ENCODE peak calls at places on chromosomes 3 and 15, in five cellular contexts. One of them, this sample, is unnamed. For H3K4me1, the result is how much of the 10 kb centered on the place peaks cover.

GRCh38 chr3:178419078-178419477 is 117.2 kb upstream of the KCNMB2 start:
- DNase-seq in HepG2: no peak
- DNase-seq in HCT116: no peak
- DNase-seq in lower lobe of right lung: no peak
- DNase-seq in psoas muscle: no peak
- DNase-seq in this sample: no peak

GRCh38 chr3:185813205-185813604 is 11.6 kb downstream of the IGF2BP2 start:
- DNase-seq in lower lobe of right lung: no peak
- DNase-seq in psoas muscle: no peak
- DNase-seq in HCT116: no peak
- DNase-seq in HepG2: no peak
- DNase-seq in this sample: no peak

GRCh38 chr3:9770276-9770812 is 597 bp upstream of the CAMK1 start:
- DNase-seq in lower lobe of right lung: peak
- DNase-seq in psoas muscle: peak
- DNase-seq in HepG2: peak
- DNase-seq in HCT116: no peak
- DNase-seq in this sample: peak

GRCh38 chr15:99385865-99386264 is 134.6 kb downstream of the LRRC28 start:
- DNase-seq in HepG2: peak
- DNase-seq in psoas muscle: peak
- DNase-seq in lower lobe of right lung: no peak
- DNase-seq in HCT116: no peak
- DNase-seq in this sample: peak

GRCh38 chr3:18238721-18239331 is 186.3 kb downstream of the SATB1 start:
- DNase-seq in HCT116: no peak
- DNase-seq in HepG2: no peak
- DNase-seq in psoas muscle: no peak
- DNase-seq in lower lobe of right lung: no peak
- DNase-seq in this sample: no peak

GRCh38 chr3:5754602-5755001 is 567.1 kb downstream of the EDEM1 start:
- DNase-seq in HCT116: no peak
- DNase-seq in psoas muscle: no peak
- DNase-seq in HepG2: no peak
- DNase-seq in lower lobe of right lung: no peak
- DNase-seq in this sample: no peak

GRCh38 chr3:71066356-71066755 is 517.2 kb downstream of the FOXP1 start:
- DNase-seq in lower lobe of right lung: peak
- DNase-seq in HCT116: no peak
- DNase-seq in psoas muscle: no peak
- DNase-seq in HepG2: no peak
- DNase-seq in this sample: no peak

GRCh38 chr3:177234121-177234520 is 36.8 kb upstream of the TBL1XR1 start:
- DNase-seq in HepG2: no peak
- DNase-seq in HCT116: no peak
- DNase-seq in lower lobe of right lung: no peak
- DNase-seq in psoas muscle: no peak
- DNase-seq in this sample: no peak

GRCh38 chr3:51539291-51539891 is 872 bp downstream of the RAD54L2 start:
- DNase-seq in lower lobe of right lung: no peak
- DNase-seq in HCT116: no peak
- DNase-seq in HepG2: no peak
- DNase-seq in psoas muscle: no peak
- DNase-seq in this sample: peak

GRCh38 chr15:83210619-83211018 is 3.0 kb upstream of the HDGFL3 start:
- DNase-seq in psoas muscle: no peak
- DNase-seq in HCT116: no peak
- DNase-seq in HepG2: no peak
- DNase-seq in lower lobe of right lung: no peak
- DNase-seq in this sample: no peak

GRCh38 chr15:101068961-101069734 is 150.0 kb downstream of the LRRK1 start:
- DNase-seq in HCT116: no peak
- DNase-seq in lower lobe of right lung: peak
- DNase-seq in HepG2: peak
- DNase-seq in psoas muscle: peak
- DNase-seq in this sample: peak

GRCh38 chr15:88378259-88378658 is 88.9 kb downstream of the MRPL46 start:
- DNase-seq in HepG2: no peak
- DNase-seq in HCT116: no peak
- DNase-seq in lower lobe of right lung: no peak
- DNase-seq in psoas muscle: no peak
- DNase-seq in this sample: no peak

GRCh38 chr15:63104727-63105126 is 16.9 kb upstream of the LACTB start:
- DNase-seq in HepG2: no peak
- DNase-seq in lower lobe of right lung: no peak
- DNase-seq in HCT116: no peak
- DNase-seq in psoas muscle: no peak
- DNase-seq in this sample: no peak

GRCh38 chr3:122294365-122294764 is 30.7 kb upstream of the CSTA start:
- DNase-seq in HCT116: no peak
- DNase-seq in lower lobe of right lung: no peak
- DNase-seq in HepG2: no peak
- DNase-seq in psoas muscle: no peak
- DNase-seq in this sample: no peak

GRCh38 chr3:46427929-46428833 is 21.1 kb downstream of the CCRL2 start:
- DNase-seq in lower lobe of right lung: no peak
- DNase-seq in psoas muscle: no peak
- DNase-seq in HepG2: peak
- DNase-seq in HCT116: no peak
- DNase-seq in this sample: peak

GRCh38 chr3:126917232-126917804 is 65.6 kb upstream of the PLXNA1 start:
- DNase-seq in psoas muscle: no peak
- DNase-seq in HepG2: no peak
- DNase-seq in lower lobe of right lung: no peak
- DNase-seq in HCT116: no peak
- DNase-seq in this sample: no peak

GRCh38 chr3:65158023-65158422 is 470.2 kb upstream of the ADAMTS9 start:
- DNase-seq in psoas muscle: no peak
- DNase-seq in HCT116: no peak
- DNase-seq in lower lobe of right lung: no peak
- DNase-seq in HepG2: no peak
- DNase-seq in this sample: no peak

GRCh38 chr3:71103430-71103881 is 480.1 kb downstream of the FOXP1 start:
- DNase-seq in lower lobe of right lung: peak
- DNase-seq in HCT116: no peak
- DNase-seq in psoas muscle: peak
- DNase-seq in HepG2: peak
- DNase-seq in this sample: no peak

GRCh38 chr15:73226064-73226463 is 142.7 kb downstream of the HCN4 start:
- DNase-seq in HepG2: no peak
- DNase-seq in lower lobe of right lung: no peak
- DNase-seq in HCT116: no peak
- DNase-seq in psoas muscle: no peak
- DNase-seq in this sample: no peak

GRCh38 chr3:40980467-40980866 is 218.8 kb upstream of the CTNNB1 start:
- DNase-seq in psoas muscle: no peak
- DNase-seq in lower lobe of right lung: no peak
- DNase-seq in HCT116: no peak
- DNase-seq in HepG2: no peak
- DNase-seq in this sample: no peak

GRCh38 chr3:66603161-66603611 is 102.4 kb upstream of the LRIG1 start:
- DNase-seq in HepG2: no peak
- DNase-seq in lower lobe of right lung: no peak
- DNase-seq in psoas muscle: no peak
- DNase-seq in HCT116: no peak
- DNase-seq in this sample: no peak

GRCh38 chr3:158722108-158722507 is 10.1 kb downstream of the RARRES1 start:
- DNase-seq in HepG2: no peak
- DNase-seq in psoas muscle: no peak
- DNase-seq in lower lobe of right lung: no peak
- DNase-seq in HCT116: no peak
- DNase-seq in this sample: no peak

GRCh38 chr15:67833504-67834248 is 6.2 kb downstream of the RNU6-1 start:
- DNase-seq in psoas muscle: peak
- DNase-seq in lower lobe of right lung: no peak
- DNase-seq in HepG2: peak
- DNase-seq in HCT116: no peak
- DNase-seq in this sample: no peak

GRCh38 chr3:10945683-10946287 is 46.8 kb upstream of the SLC6A1 start:
- DNase-seq in HepG2: peak
- DNase-seq in HCT116: peak
- DNase-seq in psoas muscle: peak
- DNase-seq in lower lobe of right lung: peak
- DNase-seq in this sample: peak

GRCh38 chr3:191356586-191357439 is 26.5 kb upstream of the UTS2B start:
- DNase-seq in HepG2: no peak
- DNase-seq in lower lobe of right lung: no peak
- DNase-seq in psoas muscle: no peak
- DNase-seq in HCT116: peak
- DNase-seq in this sample: no peak

GRCh38 chr3:155252535-155252934 is 40.9 kb downstream of the STRIT1 start:
- DNase-seq in HepG2: no peak
- DNase-seq in HCT116: no peak
- DNase-seq in lower lobe of right lung: no peak
- DNase-seq in psoas muscle: no peak
- DNase-seq in this sample: no peak

GRCh38 chr3:47001731-47002489 is 22.4 kb downstream of the NBEAL2 start:
- DNase-seq in HCT116: no peak
- DNase-seq in lower lobe of right lung: peak
- DNase-seq in psoas muscle: peak
- DNase-seq in HepG2: no peak
- DNase-seq in this sample: no peak

GRCh38 chr3:41155834-41156233 is 43.5 kb upstream of the CTNNB1 start:
- DNase-seq in psoas muscle: no peak
- DNase-seq in HCT116: no peak
- DNase-seq in lower lobe of right lung: no peak
- DNase-seq in HepG2: no peak
- DNase-seq in this sample: no peak

GRCh38 chr3:14914777-14915113 is 32.6 kb upstream of the NR2C2 start:
- DNase-seq in psoas muscle: no peak
- DNase-seq in HCT116: no peak
- DNase-seq in lower lobe of right lung: no peak
- DNase-seq in HepG2: no peak
- DNase-seq in this sample: no peak

GRCh38 chr15:64905941-64906340 is 5.8 kb upstream of the ANKDD1A start:
- DNase-seq in lower lobe of right lung: no peak
- DNase-seq in HCT116: no peak
- DNase-seq in HepG2: no peak
- DNase-seq in psoas muscle: no peak
- DNase-seq in this sample: no peak

DNA sequence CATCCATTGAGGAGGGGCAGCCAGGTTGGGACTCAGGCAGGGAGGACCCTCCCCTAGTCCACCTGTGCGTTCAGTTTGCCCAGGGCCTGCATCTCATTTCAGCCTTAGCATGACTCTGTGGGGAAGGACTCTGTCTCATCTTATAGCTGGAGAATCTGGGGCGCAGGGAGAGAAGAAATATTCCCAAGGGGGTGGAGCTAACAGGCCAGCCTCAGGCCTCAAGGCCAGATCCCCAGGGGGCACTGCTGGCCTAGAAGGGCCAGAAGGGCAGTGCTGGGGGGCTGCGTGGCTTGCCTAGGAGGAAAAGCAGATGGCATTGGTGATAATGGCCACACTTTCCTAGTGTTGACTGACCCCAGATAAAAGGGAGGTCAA is 10.9 kb downstream of the AMOTL2 start:
- DNase-seq in HCT116: no peak
- DNase-seq in lower lobe of right lung: no peak
- DNase-seq in psoas muscle: no peak
- DNase-seq in HepG2: no peak
- DNase-seq in this sample: no peak
- H3K4me1 ChIP-seq in HCT116: half or more
- H3K4me1 ChIP-seq in lower lobe of right lung: half or more
- H3K4me1 ChIP-seq in psoas muscle: half or more
- H3K4me1 ChIP-seq in HepG2: under half
- H3K4me1 ChIP-seq in this sample: half or more

GRCh38 chr3:141506071-141506470 is 19.2 kb downstream of the RASA2 start:
- DNase-seq in HCT116: no peak
- DNase-seq in HepG2: no peak
- DNase-seq in lower lobe of right lung: no peak
- DNase-seq in psoas muscle: no peak
- DNase-seq in this sample: no peak

GRCh38 chr3:141505166-141505565 is 18.3 kb downstream of the RASA2 start:
- DNase-seq in psoas muscle: no peak
- DNase-seq in HCT116: no peak
- DNase-seq in HepG2: peak
- DNase-seq in lower lobe of right lung: no peak
- DNase-seq in this sample: no peak

GRCh38 chr3:141508067-141508436 is 21.2 kb downstream of the RASA2 start:
- DNase-seq in lower lobe of right lung: no peak
- DNase-seq in HepG2: no peak
- DNase-seq in psoas muscle: no peak
- DNase-seq in HCT116: no peak
- DNase-seq in this sample: no peak

GRCh38 chr3:141507392-141508066 is 20.7 kb downstream of the RASA2 start:
- DNase-seq in lower lobe of right lung: no peak
- DNase-seq in HCT116: no peak
- DNase-seq in psoas muscle: no peak
- DNase-seq in HepG2: no peak
- DNase-seq in this sample: no peak
- H3K4me1 ChIP-seq in lower lobe of right lung: under half
- H3K4me1 ChIP-seq in HCT116: under half
- H3K4me1 ChIP-seq in psoas muscle: under half
- H3K4me1 ChIP-seq in HepG2: under half
- H3K4me1 ChIP-seq in this sample: under half

GRCh38 chr3:183513046-183513706 is 42.3 kb downstream of the KLHL6 start:
- DNase-seq in HCT116: no peak
- DNase-seq in psoas muscle: no peak
- DNase-seq in HepG2: no peak
- DNase-seq in lower lobe of right lung: no peak
- DNase-seq in this sample: no peak

GRCh38 chr3:183514048-183514447 is 41.5 kb downstream of the KLHL6 start:
- DNase-seq in HepG2: no peak
- DNase-seq in psoas muscle: no peak
- DNase-seq in HCT116: no peak
- DNase-seq in lower lobe of right lung: no peak
- DNase-seq in this sample: no peak

GRCh38 chr3:183517656-183518055 is 37.9 kb downstream of the KLHL6 start:
- DNase-seq in psoas muscle: no peak
- DNase-seq in HepG2: no peak
- DNase-seq in HCT116: no peak
- DNase-seq in lower lobe of right lung: no peak
- DNase-seq in this sample: no peak

GRCh38 chr3:183518446-183519185 is 36.9 kb downstream of the KLHL6 start:
- DNase-seq in HCT116: no peak
- DNase-seq in HepG2: no peak
- DNase-seq in lower lobe of right lung: no peak
- DNase-seq in psoas muscle: no peak
- DNase-seq in this sample: no peak

GRCh38 chr3:183515968-183516851 is 39.3 kb downstream of the KLHL6 start:
- DNase-seq in HCT116: no peak
- DNase-seq in psoas muscle: no peak
- DNase-seq in lower lobe of right lung: no peak
- DNase-seq in HepG2: no peak
- DNase-seq in this sample: no peak
- H3K4me1 ChIP-seq in HCT116: under half
- H3K4me1 ChIP-seq in psoas muscle: under half
- H3K4me1 ChIP-seq in lower lobe of right lung: under half
- H3K4me1 ChIP-seq in HepG2: under half
- H3K4me1 ChIP-seq in this sample: under half

DNA sequence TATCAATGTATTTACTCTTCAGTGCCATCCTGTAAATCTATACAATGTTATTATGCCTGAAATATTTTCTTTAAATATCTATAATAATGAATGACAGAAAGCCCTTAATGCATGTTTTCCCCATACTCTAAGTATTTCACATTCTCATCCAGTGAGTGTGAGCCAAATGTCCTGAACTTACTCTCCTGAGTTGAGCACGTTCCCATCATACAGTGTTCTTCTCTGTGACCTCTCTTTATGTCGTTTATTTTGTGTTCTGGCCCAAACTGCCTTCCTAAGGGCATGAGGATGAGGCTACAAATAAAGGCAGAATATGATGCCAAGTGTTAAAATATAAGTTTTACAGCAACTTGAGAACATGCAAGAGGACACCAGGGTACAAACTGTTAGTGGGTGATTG is 3.3 kb downstream of the OSBPL10 start:
- DNase-seq in lower lobe of right lung: no peak
- DNase-seq in HepG2: no peak
- DNase-seq in HCT116: no peak
- DNase-seq in psoas muscle: no peak
- DNase-seq in this sample: no peak
- H3K4me1 ChIP-seq in lower lobe of right lung: under half
- H3K4me1 ChIP-seq in HepG2: half or more
- H3K4me1 ChIP-seq in HCT116: under half
- H3K4me1 ChIP-seq in psoas muscle: under half
- H3K4me1 ChIP-seq in this sample: under half